ENCODE peak calls at places on chromosomes 1 and 21, in ten cellular contexts. A is suprapubic skin, M is OCI-LY7, I is GM13976, B is GM12865, W is pancreas, J is keratinocyte, V is lower lobe of right lung, C is ovary, P is progenitor cell of endocrine pancreas. S is an unnamed sample.

GRCh38 chr1:64505232-64505943 is 35.5 kb downstream of the CACHD1 start:
- DNase-seq in I (peak), A (peak), B (no peak), J (no peak), V (peak), C (peak), W (peak), M (no peak), P (peak), S (no peak)

GRCh38 chr1:213767683-213768082 is 220.1 kb upstream of the PROX1 start:
- DNase-seq in B (no peak), C (no peak), V (no peak), I (no peak), P (no peak), W (no peak), A (no peak), M (no peak), J (no peak), S (no peak)

GRCh38 chr21:39669485-39669884 is 56.7 kb downstream of the B3GALT5 start:
- DNase-seq in B (no peak), P (no peak), V (no peak), M (no peak), J (no peak), A (no peak), C (no peak), I (no peak), W (no peak), S (no peak)

GRCh38 chr1:240122639-240123604 is 31.2 kb downstream of the FMN2 start:
- DNase-seq in M (no peak), J (no peak), B (no peak), V (peak), I (no peak), A (no peak), P (peak), C (no peak), W (peak), S (no peak)

GRCh38 chr1:58718435-58718834 is 18.6 kb upstream of the MYSM1 start:
- DNase-seq in M (no peak), A (no peak), P (no peak), I (no peak), V (no peak), C (no peak), J (no peak), B (no peak), W (no peak), S (no peak)

GRCh38 chr1:242212401-242212800 is 213.5 kb upstream of the MAP1LC3C start:
- DNase-seq in V (no peak), M (no peak), J (no peak), I (no peak), C (no peak), W (no peak), B (no peak), P (no peak), A (no peak), S (no peak)

GRCh38 chr1:5390497-5390896 is 601.7 kb downstream of the NPHP4 start:
- DNase-seq in W (no peak), P (no peak), M (no peak), B (no peak), C (no peak), A (no peak), J (no peak), V (no peak), I (no peak), S (no peak)

GRCh38 chr1:228938248-228938891 is 203.1 kb downstream of the RHOU start:
- DNase-seq in J (no peak), A (no peak), M (peak), I (no peak), W (no peak), P (no peak), V (no peak), C (no peak), B (no peak), S (no peak)

GRCh38 chr1:221724931-221725605 is 16.8 kb downstream of the DUSP10 start:
- DNase-seq in I (no peak), J (no peak), W (no peak), M (no peak), V (peak), C (no peak), A (peak), B (no peak), P (no peak), S (peak)

GRCh38 chr1:54360165-54361005 is 45.8 kb downstream of the SSBP3 start:
- DNase-seq in P (no peak), I (peak), M (peak), J (no peak), B (no peak), V (no peak), C (no peak), W (no peak), A (no peak), S (no peak)

GRCh38 chr1:54362881-54363340 is 43.3 kb downstream of the SSBP3 start:
- DNase-seq in C (no peak), P (no peak), I (no peak), J (no peak), M (no peak), W (no peak), V (no peak), A (no peak), B (no peak), S (no peak)

GRCh38 chr1:54363925-54364324 is 42.3 kb downstream of the SSBP3 start:
- DNase-seq in V (no peak), A (no peak), M (peak), W (no peak), P (no peak), B (no peak), J (no peak), I (no peak), C (no peak), S (no peak)

GRCh38 chr1:54359393-54360162 is 46.6 kb downstream of the SSBP3 start:
- DNase-seq in I (no peak), J (no peak), M (no peak), B (no peak), V (no peak), W (no peak), A (no peak), C (no peak), P (no peak), S (no peak)

GRCh38 chr1:54361342-54361741 is 44.9 kb downstream of the SSBP3 start:
- DNase-seq in B (no peak), V (no peak), I (no peak), A (no peak), C (no peak), W (no peak), P (no peak), M (peak), J (no peak), S (no peak)
- TF ChIP-seq CTCF in B (no peak), V (no peak), I (no peak), A (no peak), C (no peak), W (no peak), P (no peak), M (peak), J (no peak), S (no peak)

GRCh38 chr1:3575953-3576352 is 35.4 kb downstream of the MEGF6 start:
- DNase-seq in C (no peak), B (no peak), M (no peak), W (no peak), P (no peak), V (no peak), J (no peak), I (no peak), A (no peak), S (no peak)

GRCh38 chr1:3578906-3579305 is 32.4 kb downstream of the MEGF6 start:
- DNase-seq in M (no peak), V (no peak), B (no peak), C (no peak), I (no peak), J (no peak), A (no peak), P (no peak), W (no peak), S (no peak)

GRCh38 chr1:3578433-3578805 is 32.9 kb downstream of the MEGF6 start:
- DNase-seq in J (no peak), P (no peak), I (no peak), M (no peak), C (no peak), B (no peak), A (no peak), W (no peak), V (no peak), S (no peak)

GRCh38 chr1:3577711-3578432 is 33.4 kb downstream of the MEGF6 start:
- DNase-seq in P (no peak), W (no peak), C (no peak), M (no peak), V (no peak), B (peak), A (no peak), J (no peak), I (no peak), S (no peak)

DNA sequence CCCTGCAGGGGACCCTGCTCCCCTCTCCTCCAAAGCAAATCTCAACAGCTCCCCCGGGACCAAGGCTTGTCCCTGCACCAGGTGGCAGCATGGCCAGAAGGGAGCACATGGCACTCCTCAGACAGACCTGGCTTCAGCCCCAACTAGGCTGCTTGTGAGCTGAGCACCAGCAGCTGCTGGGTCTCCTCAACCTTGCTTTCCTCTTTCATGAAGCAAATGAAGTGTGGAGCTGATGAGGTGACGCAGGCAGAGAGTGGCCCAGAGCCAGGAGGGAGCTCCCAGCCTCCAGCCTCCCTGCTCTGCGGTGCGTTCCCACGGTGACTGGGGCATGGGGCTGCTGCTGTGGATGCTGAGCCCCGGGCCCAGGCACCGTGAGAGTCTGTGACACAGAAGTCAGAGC is 34.0 kb downstream of the MEGF6 start:
- DNase-seq in I (no peak), B (peak), J (no peak), C (no peak), A (no peak), M (no peak), V (no peak), P (no peak), W (no peak), S (no peak)
- TF ChIP-seq CTCF in I (no peak), B (no peak), J (no peak), C (no peak), A (no peak), M (no peak), V (no peak), P (no peak), W (no peak), S (no peak)

GRCh38 chr21:42590431-42591131 is 62.8 kb upstream of the PDE9A start:
- DNase-seq in C (no peak), J (no peak), M (peak), V (no peak), P (no peak), I (no peak), B (no peak), A (no peak), W (no peak), S (no peak)
- TF ChIP-seq CTCF in C (no peak), J (no peak), M (no peak), V (no peak), P (no peak), I (no peak), B (no peak), A (no peak), W (no peak), S (no peak)

DNA sequence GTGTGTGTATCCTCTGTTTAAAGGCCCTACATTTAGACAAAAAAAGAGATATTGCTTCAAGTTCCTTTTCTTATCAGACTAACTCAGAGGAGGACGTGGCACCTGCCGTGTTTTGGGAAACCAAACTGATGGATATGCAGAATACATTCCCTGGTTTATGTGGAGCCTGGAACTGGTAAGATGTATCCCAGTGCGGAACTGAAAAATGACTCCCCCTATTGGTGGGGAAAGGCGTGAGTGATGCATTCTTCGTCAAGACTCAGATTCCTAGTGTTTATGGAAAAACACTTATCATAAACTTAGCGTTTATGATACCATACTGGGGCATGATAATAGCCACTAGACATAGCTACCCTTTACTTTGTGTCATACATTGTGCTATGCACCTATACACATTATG is 154.2 kb downstream of the ZNF326 start:
- DNase-seq in J (no peak), W (no peak), A (no peak), M (no peak), P (no peak), B (no peak), I (no peak), V (no peak), C (no peak), S (no peak)
- TF ChIP-seq CTCF in J (no peak), W (no peak), A (no peak), M (peak), P (no peak), B (no peak), I (no peak), V (no peak), C (no peak), S (no peak)